ENCODE peak calls at places on chromosomes 16 and 17, in nine cellular contexts. One of them, this sample, is unnamed.

GRCh38 chr17:73064084-73064938 is 28.2 kb downstream of the SLC39A11 start:
- DNase-seq in midbrain: peak; percentile 23
- DNase-seq in SK-MEL-5: no peak
- DNase-seq in sciatic nerve: no peak
- DNase-seq in stimulated activated CD8-positive, alpha-beta memory T cell treated with anti-CD3 and anti-CD28 coated beads, Interleukin-4, amount 100 ng/mL, for 24 hours: no peak
- DNase-seq in globus pallidus: peak; percentile 62
- DNase-seq in T-cell: no peak
- DNase-seq in uterus: no peak
- DNase-seq in sigmoid colon: no peak
- DNase-seq in this sample: no peak

GRCh38 chr16:64153718-64154117 is 968.1 kb downstream of the CDH11 start:
- DNase-seq in uterus: no peak
- DNase-seq in globus pallidus: no peak
- DNase-seq in SK-MEL-5: peak; percentile 76
- DNase-seq in stimulated activated CD8-positive, alpha-beta memory T cell treated with anti-CD3 and anti-CD28 coated beads, Interleukin-4, amount 100 ng/mL, for 24 hours: no peak
- DNase-seq in sigmoid colon: no peak
- DNase-seq in T-cell: no peak
- DNase-seq in midbrain: no peak
- DNase-seq in sciatic nerve: no peak
- DNase-seq in this sample: no peak

GRCh38 chr17:56478836-56479447 is 114.6 kb upstream of the NOG start:
- DNase-seq in globus pallidus: no peak
- DNase-seq in T-cell: no peak
- DNase-seq in sigmoid colon: no peak
- DNase-seq in uterus: no peak
- DNase-seq in SK-MEL-5: peak; percentile 76
- DNase-seq in stimulated activated CD8-positive, alpha-beta memory T cell treated with anti-CD3 and anti-CD28 coated beads, Interleukin-4, amount 100 ng/mL, for 24 hours: no peak
- DNase-seq in sciatic nerve: no peak
- DNase-seq in midbrain: peak; percentile 6
- DNase-seq in this sample: no peak

GRCh38 chr17:35052240-35052608 is 11.3 kb downstream of the RFFL start:
- DNase-seq in midbrain: no peak
- DNase-seq in uterus: no peak
- DNase-seq in globus pallidus: no peak
- DNase-seq in T-cell: no peak
- DNase-seq in stimulated activated CD8-positive, alpha-beta memory T cell treated with anti-CD3 and anti-CD28 coated beads, Interleukin-4, amount 100 ng/mL, for 24 hours: no peak
- DNase-seq in sigmoid colon: no peak
- DNase-seq in sciatic nerve: no peak
- DNase-seq in SK-MEL-5: no peak
- DNase-seq in this sample: no peak

GRCh38 chr16:31181102-31181830 is 1.3 kb downstream of the FUS start:
- DNase-seq in SK-MEL-5: peak; percentile 52
- DNase-seq in T-cell: no peak
- DNase-seq in midbrain: no peak
- DNase-seq in uterus: peak; percentile 43
- DNase-seq in stimulated activated CD8-positive, alpha-beta memory T cell treated with anti-CD3 and anti-CD28 coated beads, Interleukin-4, amount 100 ng/mL, for 24 hours: no peak
- DNase-seq in sigmoid colon: peak; percentile 70
- DNase-seq in sciatic nerve: peak; percentile 70
- DNase-seq in globus pallidus: no peak
- DNase-seq in this sample: peak; percentile 41

GRCh38 chr16:82633964-82634600 is 7.3 kb downstream of the CDH13 start:
- DNase-seq in stimulated activated CD8-positive, alpha-beta memory T cell treated with anti-CD3 and anti-CD28 coated beads, Interleukin-4, amount 100 ng/mL, for 24 hours: no peak
- DNase-seq in T-cell: no peak
- DNase-seq in SK-MEL-5: no peak
- DNase-seq in sigmoid colon: peak; percentile 41
- DNase-seq in uterus: no peak
- DNase-seq in sciatic nerve: no peak
- DNase-seq in midbrain: peak; percentile 73
- DNase-seq in globus pallidus: peak; percentile 91
- DNase-seq in this sample: no peak

GRCh38 chr17:20074489-20074888 is 65.3 kb downstream of the SPECC1 start:
- DNase-seq in midbrain: no peak
- DNase-seq in uterus: no peak
- DNase-seq in sigmoid colon: no peak
- DNase-seq in SK-MEL-5: no peak
- DNase-seq in sciatic nerve: no peak
- DNase-seq in T-cell: no peak
- DNase-seq in globus pallidus: no peak
- DNase-seq in stimulated activated CD8-positive, alpha-beta memory T cell treated with anti-CD3 and anti-CD28 coated beads, Interleukin-4, amount 100 ng/mL, for 24 hours: no peak
- DNase-seq in this sample: no peak

GRCh38 chr17:73541111-73541510 is 103.1 kb downstream of the SDK2 start:
- DNase-seq in globus pallidus: no peak
- DNase-seq in T-cell: no peak
- DNase-seq in SK-MEL-5: no peak
- DNase-seq in sigmoid colon: no peak
- DNase-seq in sciatic nerve: no peak
- DNase-seq in midbrain: no peak
- DNase-seq in stimulated activated CD8-positive, alpha-beta memory T cell treated with anti-CD3 and anti-CD28 coated beads, Interleukin-4, amount 100 ng/mL, for 24 hours: no peak
- DNase-seq in uterus: no peak
- DNase-seq in this sample: no peak

GRCh38 chr17:67422887-67423286 is 45.8 kb downstream of the PITPNC1 start:
- DNase-seq in sciatic nerve: no peak
- DNase-seq in stimulated activated CD8-positive, alpha-beta memory T cell treated with anti-CD3 and anti-CD28 coated beads, Interleukin-4, amount 100 ng/mL, for 24 hours: no peak
- DNase-seq in midbrain: no peak
- DNase-seq in T-cell: no peak
- DNase-seq in uterus: no peak
- DNase-seq in sigmoid colon: no peak
- DNase-seq in globus pallidus: no peak
- DNase-seq in SK-MEL-5: no peak
- DNase-seq in this sample: no peak

GRCh38 chr17:38742431-38743308 is 5.5 kb downstream of the PCGF2 start:
- DNase-seq in uterus: peak; percentile 83
- DNase-seq in sciatic nerve: no peak
- DNase-seq in sigmoid colon: peak; percentile 84
- DNase-seq in midbrain: no peak
- DNase-seq in SK-MEL-5: peak; percentile 39
- DNase-seq in T-cell: no peak
- DNase-seq in globus pallidus: no peak
- DNase-seq in stimulated activated CD8-positive, alpha-beta memory T cell treated with anti-CD3 and anti-CD28 coated beads, Interleukin-4, amount 100 ng/mL, for 24 hours: no peak
- DNase-seq in this sample: no peak

GRCh38 chr17:4162366-4162765 is 19.4 kb downstream of the CYB5D2 start:
- DNase-seq in SK-MEL-5: no peak
- DNase-seq in sciatic nerve: no peak
- DNase-seq in T-cell: no peak
- DNase-seq in sigmoid colon: no peak
- DNase-seq in uterus: no peak
- DNase-seq in midbrain: no peak
- DNase-seq in globus pallidus: no peak
- DNase-seq in stimulated activated CD8-positive, alpha-beta memory T cell treated with anti-CD3 and anti-CD28 coated beads, Interleukin-4, amount 100 ng/mL, for 24 hours: no peak
- DNase-seq in this sample: no peak

GRCh38 chr16:180101-180920 is at the start of gene HBQ1:
- DNase-seq in midbrain: no peak
- DNase-seq in sciatic nerve: no peak
- DNase-seq in SK-MEL-5: peak; percentile 35
- DNase-seq in globus pallidus: no peak
- DNase-seq in stimulated activated CD8-positive, alpha-beta memory T cell treated with anti-CD3 and anti-CD28 coated beads, Interleukin-4, amount 100 ng/mL, for 24 hours: no peak
- DNase-seq in sigmoid colon: no peak
- DNase-seq in T-cell: no peak
- DNase-seq in uterus: no peak
- DNase-seq in this sample: peak; percentile 37

GRCh38 chr17:38705803-38706624 is 941 bp downstream of the MLLT6 start:
- DNase-seq in SK-MEL-5: peak; percentile 74
- DNase-seq in stimulated activated CD8-positive, alpha-beta memory T cell treated with anti-CD3 and anti-CD28 coated beads, Interleukin-4, amount 100 ng/mL, for 24 hours: peak; percentile 36
- DNase-seq in sigmoid colon: peak; percentile 87
- DNase-seq in globus pallidus: peak; percentile 41
- DNase-seq in T-cell: no peak
- DNase-seq in sciatic nerve: peak; percentile 78
- DNase-seq in uterus: peak; percentile 66
- DNase-seq in midbrain: peak; percentile 33
- DNase-seq in this sample: no peak

GRCh38 chr16:3793161-3793576 is 75.8 kb upstream of the TRAP1 start:
- DNase-seq in midbrain: no peak
- DNase-seq in SK-MEL-5: no peak
- DNase-seq in stimulated activated CD8-positive, alpha-beta memory T cell treated with anti-CD3 and anti-CD28 coated beads, Interleukin-4, amount 100 ng/mL, for 24 hours: no peak
- DNase-seq in globus pallidus: peak; percentile 15
- DNase-seq in sigmoid colon: peak; percentile 73
- DNase-seq in T-cell: no peak
- DNase-seq in uterus: no peak
- DNase-seq in sciatic nerve: no peak
- DNase-seq in this sample: no peak

GRCh38 chr16:75029854-75030253 is 31.0 kb downstream of the ZNRF1 start:
- DNase-seq in sigmoid colon: no peak
- DNase-seq in uterus: no peak
- DNase-seq in sciatic nerve: no peak
- DNase-seq in globus pallidus: no peak
- DNase-seq in midbrain: no peak
- DNase-seq in stimulated activated CD8-positive, alpha-beta memory T cell treated with anti-CD3 and anti-CD28 coated beads, Interleukin-4, amount 100 ng/mL, for 24 hours: no peak
- DNase-seq in SK-MEL-5: no peak
- DNase-seq in T-cell: no peak
- DNase-seq in this sample: no peak

GRCh38 chr16:12236491-12237030 is 260.0 kb downstream of the SNX29 start:
- DNase-seq in uterus: no peak
- DNase-seq in sigmoid colon: no peak
- DNase-seq in sciatic nerve: no peak
- DNase-seq in globus pallidus: no peak
- DNase-seq in T-cell: no peak
- DNase-seq in stimulated activated CD8-positive, alpha-beta memory T cell treated with anti-CD3 and anti-CD28 coated beads, Interleukin-4, amount 100 ng/mL, for 24 hours: no peak
- DNase-seq in SK-MEL-5: no peak
- DNase-seq in midbrain: no peak
- DNase-seq in this sample: no peak

GRCh38 chr17:43661699-43662431 is at the start of gene MEOX1:
- DNase-seq in sigmoid colon: no peak
- DNase-seq in globus pallidus: no peak
- DNase-seq in stimulated activated CD8-positive, alpha-beta memory T cell treated with anti-CD3 and anti-CD28 coated beads, Interleukin-4, amount 100 ng/mL, for 24 hours: no peak
- DNase-seq in sciatic nerve: no peak
- DNase-seq in SK-MEL-5: no peak
- DNase-seq in uterus: no peak
- DNase-seq in T-cell: no peak
- DNase-seq in midbrain: no peak
- DNase-seq in this sample: peak; percentile 33

GRCh38 chr17:50618300-50618699 is 16.4 kb upstream of the ABCC3 start:
- DNase-seq in uterus: no peak
- DNase-seq in stimulated activated CD8-positive, alpha-beta memory T cell treated with anti-CD3 and anti-CD28 coated beads, Interleukin-4, amount 100 ng/mL, for 24 hours: no peak
- DNase-seq in midbrain: no peak
- DNase-seq in globus pallidus: no peak
- DNase-seq in SK-MEL-5: no peak
- DNase-seq in sigmoid colon: no peak
- DNase-seq in sciatic nerve: no peak
- DNase-seq in T-cell: no peak
- DNase-seq in this sample: no peak

GRCh38 chr16:12160249-12160648 is 183.7 kb downstream of the SNX29 start:
- DNase-seq in SK-MEL-5: no peak
- DNase-seq in sigmoid colon: no peak
- DNase-seq in T-cell: no peak
- DNase-seq in midbrain: no peak
- DNase-seq in uterus: no peak
- DNase-seq in stimulated activated CD8-positive, alpha-beta memory T cell treated with anti-CD3 and anti-CD28 coated beads, Interleukin-4, amount 100 ng/mL, for 24 hours: no peak
- DNase-seq in globus pallidus: no peak
- DNase-seq in sciatic nerve: no peak
- DNase-seq in this sample: no peak

GRCh38 chr16:65336169-65336568 is 214.3 kb upstream of the CDH11 start:
- DNase-seq in sigmoid colon: no peak
- DNase-seq in midbrain: no peak
- DNase-seq in T-cell: no peak
- DNase-seq in uterus: no peak
- DNase-seq in sciatic nerve: no peak
- DNase-seq in globus pallidus: no peak
- DNase-seq in SK-MEL-5: no peak
- DNase-seq in stimulated activated CD8-positive, alpha-beta memory T cell treated with anti-CD3 and anti-CD28 coated beads, Interleukin-4, amount 100 ng/mL, for 24 hours: no peak
- DNase-seq in this sample: no peak

GRCh38 chr17:74646231-74646630 is 22.7 kb upstream of the CD300E start:
- DNase-seq in sigmoid colon: no peak
- DNase-seq in globus pallidus: no peak
- DNase-seq in uterus: no peak
- DNase-seq in T-cell: no peak
- DNase-seq in midbrain: no peak
- DNase-seq in sciatic nerve: no peak
- DNase-seq in SK-MEL-5: peak; percentile 91
- DNase-seq in stimulated activated CD8-positive, alpha-beta memory T cell treated with anti-CD3 and anti-CD28 coated beads, Interleukin-4, amount 100 ng/mL, for 24 hours: no peak
- DNase-seq in this sample: no peak